ENCODE peak calls at places on chromosome 2, in five cellular contexts. One of them, this sample, is unnamed.

GRCh38 chr2:121398853-121399252 is 113.9 kb upstream of the TFCP2L1 start:
- DNase-seq in GM19239: no peak
- DNase-seq in Daoy: no peak
- DNase-seq in activated naive CD8-positive, alpha-beta T cell treated with anti-CD3 and anti-CD28 coated beads, Interleukin-2, amount 50 U/mL, for 24 hours: no peak
- DNase-seq in iPS-NIHi11: no peak
- DNase-seq in this sample: no peak

GRCh38 chr2:128347701-128348504 is 29.2 kb upstream of the HS6ST1 start:
- DNase-seq in GM19239: no peak
- DNase-seq in Daoy: peak; percentile 19
- DNase-seq in activated naive CD8-positive, alpha-beta T cell treated with anti-CD3 and anti-CD28 coated beads, Interleukin-2, amount 50 U/mL, for 24 hours: no peak
- DNase-seq in iPS-NIHi11: peak; percentile 74
- DNase-seq in this sample: no peak

GRCh38 chr2:174798801-174799200 is 34.5 kb upstream of the CHRNA1 start:
- DNase-seq in GM19239: no peak
- DNase-seq in Daoy: no peak
- DNase-seq in activated naive CD8-positive, alpha-beta T cell treated with anti-CD3 and anti-CD28 coated beads, Interleukin-2, amount 50 U/mL, for 24 hours: no peak
- DNase-seq in iPS-NIHi11: no peak
- DNase-seq in this sample: no peak

GRCh38 chr2:62112192-62112591 is 83.7 kb upstream of the B3GNT2 start:
- DNase-seq in GM19239: no peak
- DNase-seq in Daoy: no peak
- DNase-seq in activated naive CD8-positive, alpha-beta T cell treated with anti-CD3 and anti-CD28 coated beads, Interleukin-2, amount 50 U/mL, for 24 hours: no peak
- DNase-seq in iPS-NIHi11: no peak
- DNase-seq in this sample: no peak

GRCh38 chr2:137947032-137947713 is 17.1 kb upstream of the HNMT start:
- DNase-seq in GM19239: no peak
- DNase-seq in Daoy: no peak
- DNase-seq in activated naive CD8-positive, alpha-beta T cell treated with anti-CD3 and anti-CD28 coated beads, Interleukin-2, amount 50 U/mL, for 24 hours: no peak
- DNase-seq in iPS-NIHi11: no peak
- DNase-seq in this sample: no peak

GRCh38 chr2:96815326-96816126 is 542 bp upstream of the CNNM3 start:
- DNase-seq in GM19239: peak; percentile 57
- DNase-seq in Daoy: peak; percentile 37
- DNase-seq in activated naive CD8-positive, alpha-beta T cell treated with anti-CD3 and anti-CD28 coated beads, Interleukin-2, amount 50 U/mL, for 24 hours: peak; percentile 29
- DNase-seq in iPS-NIHi11: peak; percentile 39
- DNase-seq in this sample: no peak

GRCh38 chr2:28488858-28489575 is 6.8 kb upstream of the PLB1 start:
- DNase-seq in GM19239: no peak
- DNase-seq in Daoy: no peak
- DNase-seq in activated naive CD8-positive, alpha-beta T cell treated with anti-CD3 and anti-CD28 coated beads, Interleukin-2, amount 50 U/mL, for 24 hours: no peak
- DNase-seq in iPS-NIHi11: no peak
- DNase-seq in this sample: no peak

GRCh38 chr2:101205521-101205998 is 47.1 kb upstream of the CNOT11 start:
- DNase-seq in GM19239: no peak
- DNase-seq in Daoy: peak; percentile 79
- DNase-seq in activated naive CD8-positive, alpha-beta T cell treated with anti-CD3 and anti-CD28 coated beads, Interleukin-2, amount 50 U/mL, for 24 hours: peak; percentile 32
- DNase-seq in iPS-NIHi11: peak; percentile 73
- DNase-seq in this sample: peak; percentile 49

GRCh38 chr2:78992451-78992806 is 33.1 kb upstream of the REG3G start:
- DNase-seq in GM19239: no peak
- DNase-seq in Daoy: peak; percentile 19
- DNase-seq in activated naive CD8-positive, alpha-beta T cell treated with anti-CD3 and anti-CD28 coated beads, Interleukin-2, amount 50 U/mL, for 24 hours: no peak
- DNase-seq in iPS-NIHi11: peak; percentile 76
- DNase-seq in this sample: no peak

GRCh38 chr2:104412384-104412783 is 441.5 kb upstream of the POU3F3 start:
- DNase-seq in GM19239: peak; percentile 28
- DNase-seq in Daoy: peak; percentile 49
- DNase-seq in activated naive CD8-positive, alpha-beta T cell treated with anti-CD3 and anti-CD28 coated beads, Interleukin-2, amount 50 U/mL, for 24 hours: peak; percentile 17
- DNase-seq in iPS-NIHi11: peak; percentile 62
- DNase-seq in this sample: peak; percentile 17

GRCh38 chr2:150271952-150272351 is 215.5 kb downstream of the RND3 start:
- DNase-seq in GM19239: no peak
- DNase-seq in Daoy: peak; percentile 8
- DNase-seq in activated naive CD8-positive, alpha-beta T cell treated with anti-CD3 and anti-CD28 coated beads, Interleukin-2, amount 50 U/mL, for 24 hours: no peak
- DNase-seq in iPS-NIHi11: no peak
- DNase-seq in this sample: no peak